ENCODE peak calls at places on chromosomes 12 and 14, in nine cellular contexts. M is cardiac muscle cell, K is adrenal gland, R is HAP-1, H is prostate gland, J is fibroblast of lung, E is foreskin keratinocyte, F is Peyer's patch, Z is A549. Y is an unnamed sample.

GRCh38 chr12:70466753-70467152 is 100.7 kb downstream of the KCNMB4 start:
- DNase-seq in M (no peak), K (no peak), R (no peak), H (no peak), J (no peak), E (no peak), F (no peak), Z (no peak), Y (no peak)

GRCh38 chr14:34324363-34324795 is 137.7 kb downstream of the SPTSSA start:
- DNase-seq in M (peak; percentile 67), K (no peak), R (peak; percentile 89), H (peak; percentile 55), J (peak; percentile 58), E (peak; percentile 15), F (no peak), Z (peak; percentile 40), Y (no peak)

GRCh38 chr14:32472512-32473472 is 143.7 kb downstream of the AKAP6 start:
- DNase-seq in M (no peak), K (no peak), R (peak; percentile 55), H (no peak), J (peak; percentile 78), E (peak; percentile 94), F (no peak), Z (no peak), Y (no peak)

GRCh38 chr14:58887931-58888330 is 250.2 kb downstream of the DACT1 start:
- DNase-seq in M (no peak), K (no peak), R (no peak), H (no peak), J (no peak), E (peak; percentile 77), F (no peak), Z (no peak), Y (no peak)

GRCh38 chr14:55103005-55103640 is 25.9 kb upstream of the LGALS3 start:
- DNase-seq in M (peak; percentile 40), K (peak; percentile 56), R (no peak), H (peak; percentile 95), J (peak; percentile 97), E (peak; percentile 99), F (peak; percentile 88), Z (peak; percentile 92), Y (no peak)

GRCh38 chr12:3255071-3255470 is 177.9 kb downstream of the TSPAN9 start:
- DNase-seq in M (no peak), K (no peak), R (no peak), H (no peak), J (no peak), E (no peak), F (no peak), Z (no peak), Y (no peak)

GRCh38 chr14:104341532-104342434 is 203.4 kb downstream of the KIF26A start:
- DNase-seq in M (peak; percentile 74), K (peak; percentile 73), R (peak; percentile 73), H (no peak), J (no peak), E (no peak), F (peak; percentile 94), Z (peak; percentile 81), Y (no peak)

GRCh38 chr14:104377256-104377655 is 202.3 kb upstream of the C14orf180 start:
- DNase-seq in M (no peak), K (no peak), R (no peak), H (no peak), J (no peak), E (no peak), F (no peak), Z (no peak), Y (no peak)

GRCh38 chr12:122411537-122411936 is 10.9 kb downstream of the CLIP1 start:
- DNase-seq in M (no peak), K (no peak), R (no peak), H (no peak), J (no peak), E (no peak), F (no peak), Z (no peak), Y (no peak)

GRCh38 chr12:11719678-11720099 is 70.2 kb downstream of the ETV6 start:
- DNase-seq in M (no peak), K (peak; percentile 60), R (no peak), H (no peak), J (peak; percentile 75), E (peak; percentile 75), F (no peak), Z (no peak), Y (no peak)

GRCh38 chr14:72711936-72712335 is 182.0 kb downstream of the DPF3 start:
- DNase-seq in M (no peak), K (no peak), R (no peak), H (no peak), J (no peak), E (no peak), F (no peak), Z (no peak), Y (no peak)

GRCh38 chr12:116964004-116964739 is 53.4 kb downstream of the FBXW8 start:
- DNase-seq in M (no peak), K (no peak), R (no peak), H (no peak), J (no peak), E (no peak), F (no peak), Z (no peak), Y (no peak)

GRCh38 chr14:73027546-73027945 is 640 bp upstream of the ZFYVE1 start:
- DNase-seq in M (no peak), K (no peak), R (no peak), H (no peak), J (no peak), E (no peak), F (no peak), Z (no peak), Y (no peak)

GRCh38 chr12:42611571-42612257 is 22.2 kb upstream of the PRICKLE1 start:
- DNase-seq in M (no peak), K (no peak), R (no peak), H (no peak), J (no peak), E (peak; percentile 25), F (no peak), Z (no peak), Y (no peak)

GRCh38 chr14:21220874-21221477 is 48.3 kb downstream of the HNRNPC start:
- DNase-seq in M (no peak), K (no peak), R (no peak), H (no peak), J (no peak), E (no peak), F (no peak), Z (no peak), Y (no peak)

GRCh38 chr14:71094722-71095121 is 187.5 kb downstream of the PCNX1 start:
- DNase-seq in M (no peak), K (no peak), R (no peak), H (no peak), J (no peak), E (no peak), F (no peak), Z (no peak), Y (no peak)

DNA sequence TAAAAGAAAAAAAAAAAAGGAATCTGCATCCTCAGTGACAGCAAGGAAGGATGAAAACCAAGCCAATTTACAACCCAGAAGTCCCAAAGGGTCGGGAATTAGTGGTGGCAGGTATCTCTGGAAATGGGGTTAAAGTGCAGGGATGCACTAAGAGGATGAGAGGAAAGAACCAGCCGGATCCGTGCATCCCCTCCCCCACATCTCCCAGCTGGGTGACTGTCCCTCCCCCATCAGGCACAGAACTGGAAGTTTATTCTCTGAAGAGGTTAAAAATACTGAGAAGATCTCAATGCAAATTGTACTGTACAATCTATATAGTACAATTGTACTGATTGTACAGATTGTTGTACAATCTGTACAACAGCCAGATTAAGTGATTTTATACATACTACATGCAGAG is 15.4 kb downstream of the CLMN start:
- DNase-seq in M (no peak), K (no peak), R (no peak), H (no peak), J (no peak), E (no peak), F (no peak), Z (no peak), Y (no peak)
- H3K4me1 ChIP-seq in M (peaks cover 13% of the 10 kb centered on the region), K (no peaks in the 10 kb centered on the region), R (no peaks in the 10 kb centered on the region), H (no peaks in the 10 kb centered on the region), J (no peaks in the 10 kb centered on the region), E (no peaks in the 10 kb centered on the region), F (peaks cover 20% of the 10 kb centered on the region), Z (no peaks in the 10 kb centered on the region), Y (peaks cover 15% of the 10 kb centered on the region)

GRCh38 chr12:56677680-56678079 is 10.4 kb downstream of the PTGES3 start:
- DNase-seq in M (no peak), K (no peak), R (no peak), H (no peak), J (no peak), E (no peak), F (no peak), Z (no peak), Y (no peak)

GRCh38 chr12:56679834-56680575 is 8.1 kb downstream of the PTGES3 start:
- DNase-seq in M (no peak), K (no peak), R (no peak), H (no peak), J (no peak), E (no peak), F (peak; percentile 16), Z (no peak), Y (no peak)

GRCh38 chr12:56678852-56679251 is 9.2 kb downstream of the PTGES3 start:
- DNase-seq in M (no peak), K (no peak), R (no peak), H (no peak), J (no peak), E (no peak), F (no peak), Z (no peak), Y (no peak)

GRCh38 chr12:56684745-56685369 is 3.2 kb downstream of the PTGES3 start:
- DNase-seq in M (no peak), K (no peak), R (no peak), H (no peak), J (no peak), E (no peak), F (peak; percentile 45), Z (no peak), Y (no peak)

GRCh38 chr12:56682323-56682722 is 5.8 kb downstream of the PTGES3 start:
- DNase-seq in M (no peak), K (no peak), R (no peak), H (no peak), J (no peak), E (no peak), F (peak; percentile 11), Z (no peak), Y (no peak)
- H3K4me1 ChIP-seq in M (peaks cover 16% of the 10 kb centered on the region), K (peaks cover 22% of the 10 kb centered on the region), R (peaks cover 29% of the 10 kb centered on the region), H (no peaks in the 10 kb centered on the region), J (no peaks in the 10 kb centered on the region), E (no peaks in the 10 kb centered on the region), F (peaks cover 18% of the 10 kb centered on the region), Z (peaks cover 42% of the 10 kb centered on the region), Y (peaks cover 84% of the 10 kb centered on the region)

DNA sequence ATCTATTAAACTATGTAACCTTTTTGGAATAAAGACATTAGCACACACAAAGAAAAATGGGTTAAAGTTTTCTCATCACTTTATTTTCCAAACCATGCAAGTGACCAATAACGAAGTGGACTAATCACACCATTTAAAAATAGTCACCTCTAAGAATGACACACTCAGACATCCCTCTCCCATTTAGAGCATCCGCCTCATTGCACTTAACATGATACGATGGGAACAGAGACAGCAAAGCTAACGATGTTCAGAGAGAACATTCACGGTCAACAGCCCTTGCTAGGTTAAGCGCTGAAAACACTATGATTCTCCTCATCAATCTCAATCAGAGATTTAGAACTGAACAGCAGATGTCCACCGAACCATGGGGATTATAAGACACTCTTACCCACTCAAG is 35.8 kb downstream of the NIN start:
- DNase-seq in M (no peak), K (no peak), R (no peak), H (no peak), J (no peak), E (no peak), F (no peak), Z (no peak), Y (no peak)
- H3K4me1 ChIP-seq in M (peaks cover 33% of the 10 kb centered on the region), K (no peaks in the 10 kb centered on the region), R (peaks cover 4% of the 10 kb centered on the region), H (no peaks in the 10 kb centered on the region), J (peaks cover 4% of the 10 kb centered on the region), E (no peaks in the 10 kb centered on the region), F (peaks cover 1% of the 10 kb centered on the region), Z (peaks cover 20% of the 10 kb centered on the region), Y (peaks cover 16% of the 10 kb centered on the region)

GRCh38 chr14:100058777-100059432 is 6.3 kb upstream of the EVL start:
- DNase-seq in M (no peak), K (no peak), R (no peak), H (no peak), J (no peak), E (no peak), F (no peak), Z (no peak), Y (no peak)
- H3K4me1 ChIP-seq in M (no peaks in the 10 kb centered on the region), K (no peaks in the 10 kb centered on the region), R (no peaks in the 10 kb centered on the region), H (no peaks in the 10 kb centered on the region), J (no peaks in the 10 kb centered on the region), E (peaks cover 29% of the 10 kb centered on the region), F (peaks cover 6% of the 10 kb centered on the region), Z (no peaks in the 10 kb centered on the region), Y (peaks cover 20% of the 10 kb centered on the region)